ENCODE peak calls at places on chromosomes 4 and X, in six cellular contexts. S is H1, A is K562, C is HCT116, P is HepG2, E is GM12878. K is an unnamed sample. For H4K20me1, the result is how much of the 10 kb centered on the place peaks cover.

GRCh38 chrX:66009231-66009845 is 30.5 kb downstream of the VSIG4 start:
- DNase-seq in P (no peak), A (peak), C (no peak), S (no peak), E (no peak), K (no peak)

GRCh38 chrX:11460347-11460746 is 167.1 kb downstream of the AMELX start:
- DNase-seq in A (peak), P (no peak), C (no peak), S (no peak), E (no peak), K (no peak)

GRCh38 chrX:123975180-123975579 is 13.7 kb downstream of the STAG2 start:
- DNase-seq in E (no peak), A (no peak), S (no peak), P (no peak), C (no peak), K (peak)

GRCh38 chr4:9703391-9703790 is 78.0 kb upstream of the DRD5 start:
- DNase-seq in A (peak), E (peak), S (peak), P (peak), C (peak), K (peak)

GRCh38 chr4:97457253-97457652 is 686.0 kb downstream of the STPG2 start:
- DNase-seq in C (no peak), A (no peak), S (no peak), P (no peak), E (no peak), K (no peak)

GRCh38 chr4:119510750-119511149 is 117.9 kb downstream of the PDE5A start:
- DNase-seq in A (no peak), P (no peak), S (no peak), C (no peak), E (no peak), K (no peak)

GRCh38 chr4:15585331-15585730 is 69.8 kb downstream of the FBXL5 start:
- DNase-seq in E (no peak), P (no peak), A (no peak), C (no peak), S (no peak), K (no peak)

GRCh38 chr4:156949373-156949814 is 22.2 kb downstream of the PDGFC start:
- DNase-seq in A (no peak), S (no peak), P (peak), C (no peak), E (no peak), K (peak)

GRCh38 chr4:73451404-73451803 is 15.4 kb downstream of the AFP start:
- DNase-seq in S (no peak), A (no peak), P (no peak), C (no peak), E (no peak), K (no peak)

GRCh38 chr4:1939664-1940509 is 68.7 kb downstream of the NSD2 start:
- DNase-seq in S (no peak), C (peak), P (peak), A (no peak), E (no peak), K (peak)

GRCh38 chr4:149465941-149466340 is 349.7 kb downstream of the IQCM start:
- DNase-seq in C (no peak), A (no peak), E (no peak), P (no peak), S (no peak), K (no peak)

GRCh38 chr4:20735931-20736330 is 35.7 kb downstream of the PACRGL start:
- DNase-seq in P (no peak), S (no peak), C (no peak), E (no peak), A (no peak), K (no peak)

GRCh38 chr4:107183155-107183774 is 147.2 kb upstream of the DKK2 start:
- DNase-seq in A (peak), C (peak), E (peak), S (no peak), P (peak), K (peak)

GRCh38 chr4:5066101-5066500 is 14.8 kb downstream of the STK32B start:
- DNase-seq in P (no peak), S (no peak), E (no peak), C (no peak), A (no peak), K (no peak)

GRCh38 chr4:36242629-36243354 is 1.5 kb downstream of the ARAP2 start:
- DNase-seq in S (no peak), C (no peak), A (no peak), E (no peak), P (no peak), K (no peak)

GRCh38 chr4:15354790-15355418 is 72.9 kb upstream of the C1QTNF7 start:
- DNase-seq in P (no peak), A (no peak), C (no peak), S (no peak), E (no peak), K (no peak)

GRCh38 chr4:147831452-147832192 is 99.7 kb downstream of the ARHGAP10 start:
- DNase-seq in P (no peak), C (peak), E (no peak), A (no peak), S (no peak), K (peak)

GRCh38 chr4:89952458-89952857 is 57.8 kb downstream of the MMRN1 start:
- DNase-seq in S (no peak), P (no peak), E (no peak), A (no peak), C (no peak), K (no peak)

GRCh38 chrX:152817082-152817744 is 13.3 kb downstream of the CETN2 start:
- DNase-seq in C (no peak), P (no peak), E (no peak), A (peak), S (no peak), K (peak)

GRCh38 chr4:113145147-113145518 is 95.7 kb downstream of the ANK2 start:
- DNase-seq in E (no peak), C (no peak), A (no peak), P (no peak), S (no peak), K (no peak)

GRCh38 chrX:125205918-125206665 is 113.6 kb upstream of the TEX13C start:
- DNase-seq in E (no peak), P (no peak), A (no peak), C (no peak), S (no peak), K (no peak)

GRCh38 chrX:36957425-36958328 is 50.5 kb upstream of the FAM47C start:
- DNase-seq in P (no peak), C (no peak), A (no peak), E (no peak), S (no peak), K (peak)

GRCh38 chrX:15497865-15498264 is 2.7 kb upstream of the BMX start:
- DNase-seq in C (peak), P (peak), E (no peak), A (peak), S (no peak), K (peak)

GRCh38 chrX:15496809-15497208 is 3.7 kb upstream of the PIR start:
- DNase-seq in A (no peak), C (no peak), E (no peak), P (no peak), S (no peak), K (peak)

GRCh38 chrX:15498741-15499140 is 1.9 kb upstream of the BMX start:
- DNase-seq in A (no peak), S (no peak), C (no peak), P (no peak), E (no peak), K (peak)

GRCh38 chrX:15495801-15496200 is 2.7 kb upstream of the PIR start:
- DNase-seq in S (no peak), E (no peak), P (no peak), C (no peak), A (no peak), K (no peak)

DNA sequence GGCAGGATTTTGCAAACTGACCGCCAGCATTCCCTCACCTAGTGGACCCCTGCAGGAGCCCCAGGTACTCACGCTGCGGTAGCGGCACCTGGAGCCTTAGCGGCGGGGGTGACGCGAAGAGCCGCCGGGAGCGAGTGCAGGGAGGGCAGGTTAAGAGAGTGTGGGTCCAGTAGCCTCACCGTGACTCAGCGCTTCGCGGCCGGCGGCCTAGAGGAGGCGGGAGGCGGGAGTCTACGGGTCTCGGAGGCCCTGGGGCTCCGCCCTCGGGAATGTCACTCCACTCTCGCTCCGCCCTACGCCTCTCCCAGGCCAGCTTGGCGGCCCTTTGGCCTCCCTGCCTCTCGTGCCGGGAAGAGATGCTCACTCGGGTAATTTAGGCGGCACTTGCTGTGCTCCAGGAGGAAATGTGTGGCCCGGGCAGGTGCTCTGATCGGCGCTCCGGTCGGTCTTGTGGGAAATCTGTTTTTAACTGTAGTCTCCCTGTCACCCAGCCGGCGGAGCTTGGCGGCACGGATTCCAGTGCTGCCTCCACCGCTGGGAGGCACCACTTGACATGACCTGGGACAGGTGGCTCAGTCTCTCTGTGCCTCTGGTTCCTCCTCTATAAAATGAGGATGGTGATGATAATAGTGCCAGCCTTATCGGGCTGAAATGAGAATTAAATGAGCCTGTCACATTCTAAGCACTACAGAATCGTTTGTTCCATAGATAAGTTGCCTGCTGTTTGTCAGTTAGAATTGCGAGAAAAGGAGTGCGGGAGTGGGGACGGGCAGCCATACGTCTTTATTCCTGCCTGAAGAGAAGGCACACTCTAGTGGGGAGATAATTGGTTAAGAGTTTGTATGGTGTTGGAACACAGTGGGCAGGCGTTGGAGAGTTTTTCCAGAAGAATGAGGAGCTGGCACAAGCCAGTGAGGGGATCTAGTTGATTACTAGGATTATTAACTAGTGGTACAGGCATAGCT is at the start of gene PIR:
- DNase-seq in P (peak), E (peak), A (peak), C (peak), S (peak), K (peak)
- TF ChIP-seq POLR2A in P (peak), E (peak), A (peak), C (no peak), S (no peak), K (peak)

DNA sequence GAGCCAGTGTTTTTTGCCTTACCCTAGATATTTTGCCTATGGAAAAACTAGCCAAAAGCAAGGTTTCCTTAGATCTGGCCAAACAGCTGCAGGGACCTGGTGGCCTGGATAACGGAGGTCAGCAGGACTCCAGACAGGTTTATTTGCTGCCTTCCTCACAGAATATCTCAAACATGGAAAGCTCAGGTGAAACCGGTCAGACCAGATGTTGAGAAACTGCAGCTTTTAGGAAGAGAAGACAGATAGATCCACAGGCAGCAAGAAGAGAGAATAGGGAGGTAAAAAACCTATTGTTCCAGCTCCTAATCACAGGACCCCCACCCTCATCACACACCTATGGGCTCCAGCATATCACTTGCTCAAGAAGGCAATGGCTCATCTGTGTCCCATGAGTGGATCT is 16.2 kb downstream of the SLC16A2 start:
- DNase-seq in E (no peak), S (no peak), C (no peak), A (no peak), P (no peak), K (no peak)
- TF ChIP-seq MAX in E (no peak), S (no peak), C (no peak), A (no peak), P (no peak), K (no peak)

GRCh38 chr4:26365537-26366150 is 44.8 kb downstream of the RBPJ start:
- DNase-seq in C (no peak), A (no peak), E (no peak), S (no peak), P (no peak), K (no peak)

GRCh38 chr4:26361287-26361686 is 40.5 kb downstream of the RBPJ start:
- DNase-seq in S (no peak), P (no peak), E (no peak), A (no peak), C (no peak), K (no peak)

GRCh38 chr4:26360273-26360672 is 39.5 kb downstream of the RBPJ start:
- DNase-seq in P (no peak), C (no peak), E (no peak), A (no peak), S (no peak), K (no peak)

GRCh38 chr4:26360864-26361263 is 40.0 kb downstream of the RBPJ start:
- DNase-seq in P (no peak), A (no peak), C (no peak), S (no peak), E (no peak), K (no peak)

DNA sequence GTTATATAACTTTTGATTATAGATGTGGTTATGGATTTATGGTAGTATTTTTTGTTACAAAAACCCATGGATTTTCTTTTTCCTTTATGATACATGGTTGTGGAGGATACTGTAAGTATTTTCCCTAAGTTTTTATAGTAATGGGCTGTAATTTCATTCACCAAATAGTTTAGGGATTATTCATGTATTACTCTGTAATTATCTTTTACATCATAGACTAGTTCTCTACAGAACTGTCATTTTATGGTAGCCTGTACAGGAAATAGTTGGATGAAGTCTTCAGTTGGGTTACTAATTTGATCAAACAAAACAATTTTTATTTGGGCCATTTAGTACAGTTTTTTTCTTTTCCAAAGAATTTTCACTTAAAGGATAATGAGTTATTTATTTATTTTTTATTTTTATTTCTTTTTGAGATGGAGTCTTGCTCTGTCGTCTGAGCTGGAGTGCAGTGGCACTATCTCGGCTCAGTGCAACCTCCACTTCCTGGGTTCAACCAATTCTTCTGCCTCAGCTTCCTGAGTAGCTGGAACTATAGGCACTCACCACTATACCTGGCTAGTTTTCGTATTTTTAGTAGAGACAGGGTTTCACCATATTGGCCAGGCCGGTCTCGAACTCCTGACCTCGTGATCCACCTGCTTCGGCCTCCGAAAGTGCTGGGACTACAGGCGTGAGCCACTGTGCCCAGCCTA is 42.1 kb downstream of the RBPJ start:
- DNase-seq in A (no peak), S (no peak), C (no peak), P (no peak), E (no peak), K (no peak)
- H4K20me1 ChIP-seq in A (under half), S (under half), C (under half), P (under half), E (under half), K (under half)

GRCh38 chr4:185122681-185123345 is 20.3 kb upstream of the SLC25A4 start:
- DNase-seq in C (no peak), A (no peak), S (no peak), P (no peak), E (no peak), K (no peak)

GRCh38 chr4:185134176-185134869 is 8.7 kb upstream of the SLC25A4 start:
- DNase-seq in S (no peak), P (peak), C (peak), A (peak), E (no peak), K (peak)

GRCh38 chr4:185123479-185123878 is 19.6 kb upstream of the SLC25A4 start:
- DNase-seq in P (no peak), S (no peak), C (no peak), E (no peak), A (no peak), K (no peak)

GRCh38 chr4:185127021-185127925 is 15.8 kb upstream of the SLC25A4 start:
- DNase-seq in C (no peak), E (no peak), P (no peak), S (no peak), A (no peak), K (peak)

GRCh38 chr4:185128272-185129119 is 14.6 kb upstream of the SLC25A4 start:
- DNase-seq in C (no peak), S (no peak), A (no peak), P (no peak), E (no peak), K (peak)
- TF ChIP-seq POLR2A in C (no peak), S (no peak), A (no peak), P (no peak), E (no peak), K (no peak)

DNA sequence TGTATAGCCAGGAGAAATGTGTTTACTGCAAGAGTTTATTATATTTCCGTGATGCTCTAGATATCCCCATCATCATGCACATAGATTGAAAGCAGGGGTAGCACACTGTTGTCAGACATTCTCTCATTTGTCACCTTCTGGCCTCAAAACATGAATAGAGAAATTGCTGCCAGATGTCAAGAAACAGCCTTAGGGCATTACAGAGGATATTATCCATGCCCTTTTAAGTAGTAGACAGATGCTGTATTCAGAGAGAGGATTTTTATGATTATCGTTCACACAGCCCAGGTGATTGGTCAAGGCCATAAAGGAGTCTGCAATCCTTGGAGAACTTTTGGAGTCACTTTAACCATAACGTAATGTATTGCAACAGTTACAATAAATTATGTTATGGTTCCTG is 1961.5 kb upstream of the TENM3 start:
- DNase-seq in E (no peak), A (no peak), C (no peak), S (no peak), P (no peak), K (no peak)
- TF ChIP-seq MAX in E (no peak), A (no peak), C (no peak), S (no peak), P (no peak), K (no peak)

GRCh38 chr4:141028024-141028529 is 105.2 kb downstream of the RNF150 start:
- DNase-seq in S (no peak), E (no peak), C (no peak), A (no peak), P (no peak), K (no peak)
- H4K20me1 ChIP-seq in S (under half), E (under half), C (under half), A (under half), P (under half), K (under half)

K was measured in endothelial cell of umbilical vein.